ENCODE peak calls at places on chromosomes 1 and 21, in nine cellular contexts. R is heart left ventricle, Z is ovary, V is tibial nerve, H is testis, I is stomach, N is spleen, F is HCT116, K is H1. G is an unnamed sample.

GRCh38 chr1:91007827-91008226 is 14.0 kb downstream of the ZNF644 start:
- DNase-seq in K (no peak), V (no peak), Z (no peak), R (no peak), F (no peak), N (no peak), I (no peak), H (no peak), G (no peak)

GRCh38 chr1:3068400-3069361 is at the start of gene PRDM16:
- DNase-seq in F (peak; percentile 50), H (peak; percentile 57), K (no peak), Z (peak; percentile 75), I (peak; percentile 69), R (peak; percentile 56), V (peak; percentile 34), N (peak; percentile 29), G (no peak)

GRCh38 chr1:113898243-113898814 is 6.3 kb downstream of the AP4B1 start:
- DNase-seq in R (no peak), V (no peak), Z (no peak), F (no peak), N (no peak), I (no peak), K (no peak), H (no peak), G (no peak)

GRCh38 chr1:245396615-245397014 is 241.8 kb downstream of the KIF26B start:
- DNase-seq in V (no peak), Z (no peak), N (no peak), H (no peak), F (no peak), K (no peak), I (no peak), R (no peak), G (no peak)

GRCh38 chr1:110214454-110215404 is 4.6 kb downstream of the KCNC4 start:
- DNase-seq in V (no peak), K (no peak), H (peak; percentile 25), N (no peak), Z (no peak), I (peak; percentile 59), R (no peak), F (no peak), G (no peak)

GRCh38 chr1:235878082-235878781 is 11.5 kb upstream of the LYST start:
- DNase-seq in H (no peak), R (no peak), K (no peak), Z (no peak), F (no peak), I (no peak), V (peak; percentile 19), N (peak; percentile 78), G (no peak)

GRCh38 chr1:24294757-24295371 is 24.3 kb upstream of the GRHL3 start:
- DNase-seq in I (peak; percentile 40), Z (peak; percentile 31), V (peak; percentile 68), H (no peak), N (no peak), F (no peak), R (peak; percentile 22), K (no peak), G (no peak)

GRCh38 chr1:31700468-31701136 is 3.2 kb downstream of the COL16A1 start:
- DNase-seq in R (no peak), N (no peak), F (no peak), I (no peak), Z (no peak), K (no peak), V (no peak), H (no peak), G (no peak)

GRCh38 chr21:44873356-44874239 is at the start of gene PTTG1IP:
- DNase-seq in H (peak; percentile 97), F (peak; percentile 86), V (peak; percentile 96), K (peak; percentile 91), N (peak; percentile 100), R (peak; percentile 99), Z (peak; percentile 99), I (peak; percentile 100), G (peak; percentile 99)

GRCh38 chr21:44874240-44874496 is 678 bp upstream of the PTTG1IP start:
- DNase-seq in I (no peak), N (no peak), R (no peak), F (no peak), H (no peak), K (no peak), Z (no peak), V (no peak), G (no peak)

GRCh38 chr21:44875341-44875740 is 1.9 kb upstream of the PTTG1IP start:
- DNase-seq in N (no peak), K (no peak), H (no peak), V (peak; percentile 22), Z (no peak), F (no peak), R (no peak), I (no peak), G (no peak)

GRCh38 chr21:44872568-44873355 is 728 bp downstream of the PTTG1IP start:
- DNase-seq in H (peak; percentile 57), R (peak; percentile 48), V (no peak), Z (peak; percentile 55), N (peak; percentile 88), F (no peak), I (peak; percentile 38), K (no peak), G (no peak)

DNA sequence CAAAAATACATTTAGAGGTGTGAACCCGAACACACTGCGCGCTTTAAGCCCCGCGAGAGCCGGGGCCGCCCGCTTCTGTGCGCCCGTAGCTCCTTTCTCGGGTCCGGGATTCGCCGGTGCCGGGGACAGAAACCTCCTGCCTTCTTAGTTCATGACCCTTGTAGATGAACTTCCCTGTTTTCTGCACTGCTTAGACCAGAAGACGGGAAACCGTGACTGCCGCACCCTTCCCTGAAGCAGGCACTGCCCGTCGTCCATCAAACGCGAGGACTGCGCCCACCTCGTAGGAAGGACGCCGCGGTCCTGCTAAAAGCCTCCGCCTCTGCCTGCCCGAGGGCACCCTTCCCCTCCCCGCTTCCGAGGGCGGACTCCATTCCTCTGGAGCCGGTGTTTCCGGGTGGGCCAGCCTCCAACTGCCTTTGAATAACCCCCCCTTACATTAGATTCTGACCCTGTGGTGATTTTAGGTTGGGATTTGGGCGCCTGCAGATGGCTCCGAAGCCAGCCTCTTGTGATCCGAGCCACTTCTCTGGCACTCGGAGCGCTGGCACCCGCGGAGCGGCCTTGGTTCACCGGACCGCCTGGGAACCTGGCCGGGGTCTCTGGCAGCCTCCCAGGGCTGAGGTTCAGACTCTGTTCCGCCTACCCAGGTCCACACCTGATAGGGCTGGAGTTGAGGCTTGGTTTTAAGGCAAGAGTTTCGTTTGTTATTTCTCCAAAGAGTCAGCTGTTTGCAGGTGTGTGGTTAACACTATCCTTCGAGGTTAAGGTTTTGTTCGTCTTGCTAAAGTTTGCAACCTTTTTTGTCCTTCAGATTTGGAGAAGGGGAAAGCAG is 1.2 kb upstream of the PTTG1IP start:
- DNase-seq in H (peak; percentile 64), K (no peak), R (peak; percentile 79), F (no peak), I (peak; percentile 66), Z (peak; percentile 68), N (peak; percentile 93), V (peak; percentile 50), G (no peak)
- TF ChIP-seq POLR2A in H (no peak), K (no peak), R (no peak), F (no peak), I (no peak), Z (no peak), N (peak; percentile 16), V (no peak), G (no peak)

GRCh38 chr1:154988053-154988954 is 5.1 kb upstream of the LENEP start:
- DNase-seq in H (no peak), N (peak; percentile 64), R (no peak), Z (no peak), K (no peak), F (no peak), I (no peak), V (no peak), G (no peak)

GRCh38 chr1:154987326-154987725 is 4.2 kb downstream of the FLAD1 start:
- DNase-seq in K (no peak), I (no peak), H (no peak), N (peak; percentile 47), V (no peak), R (no peak), F (no peak), Z (no peak), G (no peak)

GRCh38 chr1:154983776-154984466 is 777 bp downstream of the FLAD1 start:
- DNase-seq in V (no peak), Z (no peak), H (no peak), K (no peak), I (no peak), F (no peak), R (no peak), N (peak; percentile 79), G (no peak)

GRCh38 chr1:154978360-154978759 is 3.9 kb downstream of the CKS1B start:
- DNase-seq in N (no peak), V (no peak), F (no peak), R (no peak), K (no peak), H (no peak), I (no peak), Z (no peak), G (no peak)

GRCh38 chr1:154982897-154983648 is at the start of gene FLAD1:
- DNase-seq in V (peak; percentile 100), F (peak; percentile 100), K (peak; percentile 98), R (peak; percentile 98), N (peak; percentile 97), I (peak; percentile 97), H (peak; percentile 99), Z (peak; percentile 96), G (peak; percentile 99)
- TF ChIP-seq POLR2A in V (peak; percentile 42), F (peak; percentile 77), K (peak; percentile 78), R (no peak), N (no peak), I (no peak), H (no peak), Z (peak; percentile 27), G (peak; percentile 84)

GRCh38 chr1:207963429-207964194 is 52.7 kb upstream of the CD34 start:
- DNase-seq in F (peak; percentile 35), R (peak; percentile 91), V (peak; percentile 87), Z (peak; percentile 94), N (peak; percentile 98), I (peak; percentile 97), K (no peak), H (peak; percentile 90), G (peak; percentile 93)
- TF ChIP-seq POLR2A in F (peak; percentile 66), R (peak; percentile 48), V (peak; percentile 93), Z (peak; percentile 76), N (no peak), I (peak; percentile 15), K (no peak), H (no peak), G (peak; percentile 81)

GRCh38 chr1:63590161-63590560 is 3.0 kb upstream of the PGM1 start:
- DNase-seq in V (no peak), Z (no peak), F (no peak), H (no peak), K (no peak), N (no peak), R (no peak), I (no peak), G (no peak)

GRCh38 chr1:63592536-63593302 is 492 bp upstream of the PGM1 start:
- DNase-seq in V (no peak), R (no peak), K (no peak), H (no peak), N (no peak), F (no peak), Z (no peak), I (no peak), G (no peak)

GRCh38 chr1:63595435-63595834 is 2.2 kb downstream of the PGM1 start:
- DNase-seq in N (no peak), H (no peak), Z (no peak), F (no peak), V (no peak), K (no peak), R (no peak), I (no peak), G (no peak)

GRCh38 chr1:63593887-63594617 is 841 bp downstream of the PGM1 start:
- DNase-seq in I (peak; percentile 77), Z (peak; percentile 70), N (peak; percentile 93), H (peak; percentile 67), K (peak; percentile 31), R (peak; percentile 82), V (no peak), F (peak; percentile 67), G (peak; percentile 41)

GRCh38 chr1:63593303-63593886 is at the start of gene PGM1:
- DNase-seq in Z (peak; percentile 76), R (peak; percentile 79), F (peak; percentile 48), N (peak; percentile 96), V (peak; percentile 51), K (peak; percentile 50), I (peak; percentile 67), H (peak; percentile 88), G (peak; percentile 63)
- TF ChIP-seq POLR2A in Z (peak; percentile 13), R (no peak), F (no peak), N (no peak), V (no peak), K (no peak), I (no peak), H (no peak), G (peak; percentile 72)